ENCODE peak calls at places on chromosomes 2 and 18, in seven cellular contexts. L, E, F, R, B, T and H are unnamed samples.

GRCh38 chr18:73079920-73080319 is 212.1 kb upstream of the NETO1 start:
- DNase-seq in T (no peak), B (no peak), E (no peak), L (no peak), R (no peak), F (no peak), H (no peak)

GRCh38 chr2:200860092-200860795 is 4.2 kb downstream of the CLK1 start:
- DNase-seq in R (no peak), L (no peak), F (peak; percentile 43), T (peak; percentile 48), B (no peak), E (no peak), H (no peak)

GRCh38 chr2:161139098-161139987 is 20.9 kb upstream of the TANK start:
- DNase-seq in B (peak; percentile 74), E (no peak), R (no peak), L (no peak), T (peak; percentile 47), F (peak; percentile 64), H (no peak)

GRCh38 chr2:215423928-215424540 is 11.8 kb downstream of the FN1 start:
- DNase-seq in B (no peak), T (peak; percentile 61), L (no peak), R (no peak), F (peak; percentile 61), E (no peak), H (no peak)

GRCh38 chr18:11518788-11519685 is 90.4 kb upstream of the SLC35G4 start:
- DNase-seq in L (peak; percentile 86), R (no peak), B (peak; percentile 55), F (peak; percentile 65), E (no peak), T (peak; percentile 71), H (no peak)

GRCh38 chr2:143169105-143169504 is 39.9 kb downstream of the ARHGAP15 start:
- DNase-seq in F (no peak), T (no peak), R (no peak), L (no peak), E (no peak), B (no peak), H (no peak)

GRCh38 chr2:239263937-239264837 is 136.6 kb downstream of the HDAC4 start:
- DNase-seq in L (no peak), F (peak; percentile 77), B (peak; percentile 63), T (peak; percentile 66), E (no peak), R (peak; percentile 31), H (no peak)

GRCh38 chr2:205494856-205495255 is 187.4 kb upstream of the NRP2 start:
- DNase-seq in L (no peak), T (no peak), E (no peak), F (peak; percentile 39), B (peak; percentile 73), R (no peak), H (no peak)

GRCh38 chr18:48983793-48984437 is 33.1 kb upstream of the SMAD7 start:
- DNase-seq in L (no peak), R (no peak), B (peak; percentile 18), T (no peak), E (no peak), F (no peak), H (no peak)

GRCh38 chr18:42298744-42299685 is 344.0 kb downstream of the PIK3C3 start:
- DNase-seq in R (peak; percentile 65), B (peak; percentile 66), T (peak; percentile 81), E (peak; percentile 64), L (peak; percentile 86), F (peak; percentile 78), H (peak; percentile 81)

GRCh38 chr2:60589093-60589492 is 35.6 kb upstream of the BCL11A start:
- DNase-seq in L (no peak), B (no peak), T (no peak), E (no peak), R (no peak), F (no peak), H (no peak)

GRCh38 chr2:12265646-12266045 is 451.1 kb upstream of the TRIB2 start:
- DNase-seq in L (no peak), R (no peak), E (no peak), T (peak; percentile 11), B (peak; percentile 18), F (peak; percentile 56), H (no peak)

GRCh38 chr18:22275706-22276333 is 106.4 kb downstream of the GATA6 start:
- DNase-seq in L (no peak), E (no peak), T (no peak), F (no peak), R (no peak), B (no peak), H (no peak)

GRCh38 chr2:127932199-127932877 is 46.6 kb upstream of the AMMECR1L start:
- DNase-seq in E (no peak), L (no peak), R (no peak), B (peak; percentile 84), T (peak; percentile 36), F (peak; percentile 86), H (no peak)

GRCh38 chr2:231869704-231870103 is 56.5 kb downstream of the NPPC start:
- DNase-seq in L (no peak), B (no peak), T (no peak), E (no peak), F (no peak), R (no peak), H (no peak)

GRCh38 chr2:52210161-52210560 is 1178.2 kb upstream of the NRXN1 start:
- DNase-seq in L (no peak), B (peak; percentile 1), R (no peak), T (no peak), E (no peak), F (no peak), H (peak; percentile 2)

DNA sequence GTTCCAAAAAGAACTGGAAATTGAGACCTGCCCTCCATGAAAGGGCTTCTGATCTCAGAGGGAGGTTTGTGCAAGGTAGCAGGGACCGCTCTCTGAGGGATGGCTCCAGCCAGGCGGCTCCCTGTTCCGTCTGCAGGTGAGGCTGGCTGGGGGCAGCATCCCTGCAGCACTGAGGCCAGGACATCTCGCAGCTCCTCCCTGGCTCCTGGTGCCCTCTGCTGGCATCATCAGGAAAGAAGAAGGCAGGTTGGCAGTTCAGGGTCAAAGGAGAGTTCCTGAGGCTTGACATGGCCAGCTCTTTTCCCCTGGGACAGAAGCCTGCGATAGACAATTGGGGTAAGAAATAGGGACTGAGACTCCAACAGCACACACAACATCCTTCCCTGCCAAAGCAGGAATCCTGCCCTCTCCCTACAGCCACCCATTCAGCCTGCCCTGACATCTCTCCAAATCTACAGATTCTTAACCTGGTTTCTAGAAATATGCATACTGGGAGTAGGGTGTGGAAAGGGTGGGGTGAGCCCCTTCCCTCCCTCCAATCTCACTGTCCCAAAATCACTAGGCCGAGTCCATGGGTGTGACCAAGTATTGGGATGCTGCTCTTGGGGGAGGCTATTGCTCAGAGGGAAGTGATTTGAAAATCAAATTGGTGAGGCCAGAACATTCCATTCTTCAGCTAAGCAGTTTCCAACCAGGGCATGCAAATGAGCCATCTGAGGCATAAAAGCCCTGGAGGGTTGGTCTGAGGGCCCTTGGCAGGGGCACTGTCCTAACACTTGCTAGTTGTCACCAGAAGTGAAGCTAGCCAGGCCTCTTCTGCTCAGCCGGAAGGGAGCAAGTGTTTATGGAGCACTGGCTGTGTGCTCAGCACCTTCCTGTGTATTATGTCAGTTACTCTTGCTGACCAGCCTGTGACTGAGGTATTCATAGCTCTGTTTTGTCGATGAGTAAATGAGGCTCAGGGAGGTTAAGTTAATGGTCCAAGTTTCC is 185.4 kb downstream of the TFCP2L1 start:
- DNase-seq in L (peak; percentile 39), B (no peak), E (peak; percentile 69), T (no peak), F (no peak), R (no peak), H (no peak)
- TF ChIP-seq CTCF in L (peak; percentile 48), B (peak; percentile 30), E (no peak), T (peak; percentile 48), F (peak; percentile 36), R (peak; percentile 11), H (peak; percentile 50)

DNA sequence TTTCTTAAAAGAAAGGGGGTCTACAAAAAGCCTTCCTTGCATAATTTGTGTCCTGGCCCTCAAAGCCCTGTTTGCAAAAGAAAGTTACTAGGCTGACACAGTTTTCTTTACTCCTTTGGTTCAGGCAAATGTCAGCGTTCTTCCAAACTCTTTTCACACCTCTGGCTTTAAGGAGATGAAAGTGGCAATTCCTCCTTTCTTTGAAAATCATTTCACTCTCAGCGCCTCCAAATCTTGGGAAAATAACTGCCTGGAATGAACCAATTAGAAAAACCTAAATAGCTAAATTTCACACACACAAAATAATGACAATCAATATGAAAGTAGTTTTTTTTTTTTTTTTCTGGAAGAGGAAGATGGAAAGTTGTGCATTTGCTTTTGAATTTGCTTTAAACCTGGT is 1.6 kb downstream of the MEIS1 start:
- DNase-seq in F (no peak), T (no peak), L (no peak), R (no peak), E (no peak), B (no peak), H (no peak)
- H3K4me3 ChIP-seq in F (peak overlapping the region; percentile 81), T (peak overlapping the region; percentile 90), L (peak overlapping the region; percentile 61), R (peak overlapping the region; percentile 70), E (peak overlapping the region; percentile 56), B (peak overlapping the region; percentile 99), H (peak overlapping the region; percentile 70)

DNA sequence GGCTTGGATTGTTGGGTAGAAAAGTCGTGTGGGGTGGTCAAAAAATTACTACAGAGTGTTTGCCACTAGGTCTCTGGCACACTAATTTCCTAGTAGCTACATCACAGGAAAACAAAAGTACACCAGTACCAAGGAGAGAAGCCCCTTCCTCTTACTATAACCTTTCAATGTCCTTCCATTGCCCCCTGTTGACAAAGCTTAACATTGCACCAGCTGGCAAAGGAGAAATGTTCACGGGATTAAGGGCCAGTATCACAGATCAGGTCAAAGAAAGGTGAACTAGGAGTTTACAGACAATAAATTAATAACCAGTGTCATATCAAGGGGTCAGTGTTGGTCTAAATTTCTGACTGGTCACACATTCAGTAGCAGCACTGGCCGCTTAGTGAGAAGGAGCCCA is 1139.6 kb upstream of the FAM98A start:
- DNase-seq in E (no peak), L (peak; percentile 61), F (no peak), T (no peak), B (no peak), R (no peak), H (no peak)
- TF ChIP-seq CTCF in E (no peak), L (peak; percentile 77), F (no peak), T (no peak), B (no peak), R (no peak), H (no peak)

DNA sequence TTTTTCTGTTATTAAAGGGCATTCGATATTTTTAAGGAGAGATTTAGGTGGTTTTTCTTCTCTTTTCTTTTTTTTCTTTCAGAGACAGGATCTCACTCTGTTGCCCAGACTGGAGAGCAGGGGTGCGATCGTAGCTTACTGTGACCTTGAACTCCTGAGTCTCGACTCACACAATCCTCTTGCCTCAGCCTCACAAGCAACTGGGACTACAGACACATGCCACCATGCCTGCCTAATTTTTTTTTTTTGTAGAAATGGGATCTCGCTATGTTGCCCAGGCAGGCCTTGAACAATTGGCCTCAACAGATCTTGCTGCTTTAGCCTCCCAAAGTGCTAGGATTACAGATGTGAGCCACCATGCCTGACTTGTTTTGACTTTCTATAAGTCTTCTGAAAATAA is 26.3 kb downstream of the PMAIP1 start:
- DNase-seq in R (no peak), E (no peak), F (no peak), T (no peak), L (no peak), B (no peak), H (no peak)
- H3K4me3 ChIP-seq in R (no peak overlapping the region), E (no peak overlapping the region), F (no peak overlapping the region), T (no peak overlapping the region), L (no peak overlapping the region), B (no peak overlapping the region), H (no peak overlapping the region)